ENCODE peak calls at places on chromosomes 4 and X, in five cellular contexts. R is spleen; Y is ELF-1; F is activated gamma-delta T cell treated with anti-CD3 and anti-CD28 coated beads, Interleukin-2, amount 50 U/mL, for 16 hours; X is progenitor cell of endocrine pancreas. W is an unnamed sample.

GRCh38 chr4:38829237-38829636 is 24.6 kb upstream of the TLR1 start:
- DNase-seq in R (no peak), Y (no peak), F (no peak), X (no peak), W (no peak)

GRCh38 chrX:24200133-24200532 is 50.6 kb downstream of the ZFX start:
- DNase-seq in R (no peak), Y (no peak), F (no peak), X (no peak), W (no peak)

GRCh38 chr4:41656572-41657301 is 91.8 kb downstream of the PHOX2B start:
- DNase-seq in R (no peak), Y (no peak), F (no peak), X (no peak), W (no peak)

GRCh38 chr4:14880805-14881204 is 121.5 kb upstream of the CPEB2 start:
- DNase-seq in R (no peak), Y (no peak), F (no peak), X (no peak), W (no peak)

GRCh38 chr4:149031399-149031798 is 589.2 kb upstream of the NR3C2 start:
- DNase-seq in R (no peak), Y (no peak), F (no peak), X (no peak), W (no peak)

GRCh38 chrX:150575415-150575814 is 7.0 kb downstream of the MTM1 start:
- DNase-seq in R (no peak), Y (no peak), F (no peak), X (no peak), W (no peak)

GRCh38 chr4:88091378-88091777 is 67.1 kb downstream of the ABCG2 start:
- DNase-seq in R (no peak), Y (no peak), F (no peak), X (no peak), W (no peak)

GRCh38 chr4:76758290-76758882 is 139.6 kb downstream of the SOWAHB start:
- DNase-seq in R (no peak), Y (peak), F (no peak), X (no peak), W (no peak)

GRCh38 chr4:57018930-57019329 is 40.2 kb downstream of the POLR2B start:
- DNase-seq in R (no peak), Y (no peak), F (no peak), X (no peak), W (no peak)

GRCh38 chr4:93199492-93199891 is 629.1 kb upstream of the ATOH1 start:
- DNase-seq in R (no peak), Y (peak), F (no peak), X (no peak), W (no peak)

GRCh38 chr4:57037982-57038604 is 59.4 kb downstream of the POLR2B start:
- DNase-seq in R (peak), Y (peak), F (no peak), X (peak), W (peak)

GRCh38 chr4:89617256-89617655 is 219.7 kb downstream of the SNCA start:
- DNase-seq in R (no peak), Y (no peak), F (no peak), X (no peak), W (no peak)

GRCh38 chr4:6694177-6694901 is 661 bp downstream of the S100P start:
- DNase-seq in R (peak), Y (peak), F (no peak), X (no peak), W (peak)

GRCh38 chr4:3313556-3314228 is 20.9 kb downstream of the RGS12 start:
- DNase-seq in R (peak), Y (no peak), F (no peak), X (no peak), W (no peak)

GRCh38 chr4:64341711-64342110 is 67.5 kb downstream of the TECRL start:
- DNase-seq in R (peak), Y (no peak), F (no peak), X (no peak), W (no peak)

GRCh38 chrX:55908685-55909212 is 191.2 kb downstream of the RRAGB start:
- DNase-seq in R (peak), Y (peak), F (no peak), X (no peak), W (no peak)

GRCh38 chrX:56763556-56764152 is 34.6 kb downstream of the NBDY start:
- DNase-seq in R (peak), Y (peak), F (peak), X (no peak), W (no peak)

GRCh38 chrX:120014354-120015129 is 62.9 kb downstream of the RHOXF2B start:
- DNase-seq in R (no peak), Y (peak), F (no peak), X (no peak), W (no peak)

GRCh38 chr4:60945641-60946040 is 254.5 kb upstream of the ADGRL3 start:
- DNase-seq in R (no peak), Y (peak), F (no peak), X (no peak), W (no peak)

GRCh38 chrX:40171513-40172168 is 73.9 kb upstream of the BCOR start:
- DNase-seq in R (peak), Y (peak), F (no peak), X (no peak), W (no peak)

GRCh38 chr4:172962564-172963353 is 205.9 kb upstream of the GALNT7 start:
- DNase-seq in R (no peak), Y (no peak), F (no peak), X (no peak), W (no peak)

GRCh38 chr4:122827258-122827887 is 742 bp downstream of the FGF2 start:
- DNase-seq in R (peak), Y (peak), F (peak), X (peak), W (no peak)

GRCh38 chr4:43277003-43277402 is 384.5 kb downstream of the GRXCR1 start:
- DNase-seq in R (no peak), Y (no peak), F (no peak), X (no peak), W (no peak)

GRCh38 chrX:138014577-138014976 is 448.6 kb downstream of the ZIC3 start:
- DNase-seq in R (no peak), Y (no peak), F (no peak), X (no peak), W (no peak)

GRCh38 chrX:28189011-28189410 is 207.8 kb upstream of the DCAF8L1 start:
- DNase-seq in R (no peak), Y (no peak), F (no peak), X (no peak), W (no peak)

GRCh38 chrX:78652971-78653822 is 5.9 kb downstream of the RTL3 start:
- DNase-seq in R (no peak), Y (no peak), F (no peak), X (no peak), W (peak)

GRCh38 chr4:14309429-14309828 is 681.9 kb upstream of the BOD1L1 start:
- DNase-seq in R (no peak), Y (no peak), F (no peak), X (no peak), W (no peak)

GRCh38 chr4:182238355-182238931 is 4.8 kb upstream of the TENM3 start:
- DNase-seq in R (no peak), Y (peak), F (no peak), X (no peak), W (no peak)

GRCh38 chrX:132948648-132949260 is 9.7 kb downstream of the HS6ST2 start:
- DNase-seq in R (no peak), Y (peak), F (no peak), X (no peak), W (no peak)

GRCh38 chrX:154540897-154541535 is 5.6 kb downstream of the G6PD start:
- DNase-seq in R (peak), Y (peak), F (no peak), X (no peak), W (no peak)

GRCh38 chr4:151952137-151952536 is 191.3 kb upstream of the GATB start:
- DNase-seq in R (no peak), Y (peak), F (no peak), X (no peak), W (no peak)

GRCh38 chr4:39104255-39104654 is 42.2 kb downstream of the KLHL5 start:
- DNase-seq in R (no peak), Y (no peak), F (no peak), X (no peak), W (no peak)

GRCh38 chr4:102535398-102536082 is 34.4 kb downstream of the NFKB1 start:
- DNase-seq in R (no peak), Y (no peak), F (no peak), X (no peak), W (no peak)

GRCh38 chr4:68906238-68907137 is 45.1 kb downstream of the UGT2A3 start:
- DNase-seq in R (no peak), Y (peak), F (no peak), X (peak), W (no peak)

GRCh38 chrX:51336584-51336983 is 4.0 kb downstream of the NUDT10 start:
- DNase-seq in R (no peak), Y (peak), F (no peak), X (no peak), W (no peak)

GRCh38 chr4:5014007-5014682 is 5.1 kb downstream of the CYTL1 start:
- DNase-seq in R (no peak), Y (no peak), F (no peak), X (no peak), W (no peak)

GRCh38 chrX:357693-358471 is 28.8 kb downstream of the PPP2R3B start:
- DNase-seq in R (peak), Y (no peak), F (peak), X (no peak), W (peak)

GRCh38 chrX:154305481-154306205 is 10.0 kb downstream of the TKTL1 start:
- DNase-seq in R (peak), Y (no peak), F (no peak), X (no peak), W (no peak)

GRCh38 chr4:28427306-28428085 is 1566.9 kb downstream of the STIM2 start:
- DNase-seq in R (no peak), Y (no peak), F (no peak), X (no peak), W (no peak)

W was measured in GF-D8.